ENCODE peak calls at places on chromosomes 11 and 22, in five cellular contexts. D is neural crest cell, A is Peyer's patch, C is activated B cell treated with CpG ODN at 0.5 μM for 24 hours, I is AG04449. J is an unnamed sample.

GRCh38 chr22:33969052-33969451 is 48.8 kb upstream of the LARGE1 start:
- DNase-seq in A (no peak), I (no peak), C (no peak), D (no peak), J (no peak)

GRCh38 chr11:15627560-15627959 is 512.8 kb downstream of the INSC start:
- DNase-seq in D (no peak), C (no peak), A (no peak), I (no peak), J (no peak)

GRCh38 chr22:30628491-30628890 is 7.1 kb upstream of the SLC35E4 start:
- DNase-seq in C (no peak), D (no peak), I (no peak), A (no peak), J (no peak)

GRCh38 chr11:113152500-113152899 is 161.9 kb upstream of the TTC12 start:
- DNase-seq in C (no peak), I (no peak), D (no peak), A (no peak), J (no peak)

GRCh38 chr11:17639091-17639490 is 80.3 kb upstream of the MYOD1 start:
- DNase-seq in I (no peak), C (no peak), D (no peak), A (no peak), J (no peak)

GRCh38 chr11:114440971-114441810 is 1.9 kb downstream of the REXO2 start:
- DNase-seq in D (no peak), A (no peak), I (no peak), C (no peak), J (no peak)

GRCh38 chr11:106228996-106229395 is 151.5 kb downstream of the AASDHPPT start:
- DNase-seq in C (no peak), A (no peak), D (no peak), I (no peak), J (no peak)

GRCh38 chr11:43419460-43419859 is 60.7 kb downstream of the TTC17 start:
- DNase-seq in I (no peak), C (no peak), A (peak; percentile 58), D (peak; percentile 23), J (peak; percentile 28)

GRCh38 chr11:118615282-118615979 is 8.0 kb downstream of the PHLDB1 start:
- DNase-seq in I (no peak), A (peak; percentile 21), C (no peak), D (no peak), J (no peak)

GRCh38 chr11:109426442-109426841 is 4.5 kb downstream of the C11orf87 start:
- DNase-seq in I (no peak), C (no peak), A (no peak), D (no peak), J (no peak)
- TF ChIP-seq CTCF in I (peak; percentile 18), C (no peak), A (no peak), D (peak; percentile 54), J (peak; percentile 64)

DNA sequence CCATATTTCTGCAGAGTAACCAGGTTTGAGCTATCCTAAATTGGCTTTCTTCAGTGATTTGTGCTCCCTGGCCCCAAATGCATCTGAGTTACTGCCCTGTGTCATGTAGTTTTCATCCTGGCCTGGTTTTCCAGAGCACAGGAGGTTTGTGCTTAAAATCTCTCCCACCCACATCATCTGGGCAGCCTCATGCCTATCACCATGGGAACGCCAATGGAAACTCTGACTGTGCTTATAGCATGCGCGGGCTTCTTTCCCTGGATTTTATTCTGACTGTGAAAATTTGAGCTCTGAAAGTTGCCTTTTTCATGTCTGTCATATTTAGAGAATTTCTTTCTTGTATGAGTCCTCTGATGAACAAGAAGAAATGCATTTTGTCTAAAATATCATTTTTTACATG is 55.3 kb downstream of the IRAG1 start:
- DNase-seq in C (no peak), D (no peak), I (no peak), A (peak; percentile 40), J (no peak)
- TF ChIP-seq CTCF in C (no peak), D (no peak), I (no peak), A (no peak), J (no peak)

DNA sequence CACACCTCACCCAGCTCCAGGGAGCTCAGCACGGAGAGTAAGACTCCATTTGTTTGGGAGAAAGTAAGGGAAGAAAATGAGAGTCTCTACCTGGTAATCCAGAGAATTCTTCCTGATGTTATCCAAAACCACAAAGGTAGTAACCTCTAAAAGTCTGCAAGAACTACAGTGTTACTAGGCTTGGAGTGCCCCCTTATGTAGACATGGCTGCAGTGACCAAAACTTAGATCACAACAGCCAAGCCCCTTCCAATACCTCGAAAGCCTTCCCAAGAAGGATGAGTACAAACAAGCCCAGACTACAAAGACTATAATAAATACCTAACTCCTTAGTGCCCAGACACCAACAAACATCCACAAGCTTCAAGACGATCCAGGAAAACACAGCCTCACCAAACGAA is 4.9 kb downstream of the UBE2L6 start:
- DNase-seq in D (no peak), A (no peak), C (no peak), I (no peak), J (no peak)
- TF ChIP-seq CTCF in D (no peak), A (no peak), C (no peak), I (no peak), J (no peak)

GRCh38 chr11:134978388-134979088 is 566.5 kb upstream of the B3GAT1 start:
- DNase-seq in I (no peak), A (peak; percentile 49), C (no peak), D (no peak), J (no peak)
- TF ChIP-seq CTCF in I (no peak), A (no peak), C (no peak), D (no peak), J (no peak)

DNA sequence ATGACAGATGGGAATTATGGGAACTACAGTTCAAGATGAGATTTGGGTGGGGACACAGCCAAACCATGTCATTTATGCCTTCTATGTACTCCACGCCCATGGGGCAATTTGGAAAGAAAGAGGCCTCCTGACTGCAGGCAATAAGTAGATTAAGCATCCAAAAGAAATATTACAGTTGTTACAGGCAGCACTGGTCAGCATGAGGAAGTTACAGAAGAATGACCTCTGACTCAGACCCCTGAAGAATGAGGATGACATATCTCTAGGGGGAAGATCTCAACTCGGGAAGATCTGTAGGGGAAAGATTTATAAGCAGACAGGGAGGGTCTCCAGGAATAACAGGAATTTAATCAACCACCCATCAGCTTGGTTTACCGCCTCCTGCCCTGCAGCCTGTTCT is 58.0 kb downstream of the RCN1 start:
- DNase-seq in A (no peak), D (no peak), I (no peak), C (no peak), J (no peak)
- TF ChIP-seq CTCF in A (no peak), D (no peak), I (no peak), C (no peak), J (no peak)

GRCh38 chr11:120985718-120986569 is 38.0 kb upstream of the TBCEL start:
- DNase-seq in C (no peak), A (peak; percentile 54), D (peak; percentile 30), I (no peak), J (peak; percentile 67)
- TF ChIP-seq CTCF in C (no peak), A (no peak), D (peak; percentile 51), I (peak; percentile 35), J (peak; percentile 38)

J was measured in endothelial cell.